ENCODE peak calls at places on chromosomes 4 and X, in five cellular contexts. E, I, G, D and S are unnamed samples. For H3K27me3, the result is how much of the 10 kb centered on the place peaks cover.

GRCh38 chrX:12372111-12372510 is 233.8 kb downstream of the FRMPD4 start:
- DNase-seq in G (no peak), E (no peak), I (no peak), D (no peak), S (no peak)

GRCh38 chrX:133417364-133417763 is 2.1 kb upstream of the GPC4 start:
- DNase-seq in I (no peak), G (no peak), D (no peak), E (no peak), S (no peak)

GRCh38 chr4:2792711-2793577 is at the start of gene SH3BP2:
- DNase-seq in E (no peak), I (peak), G (peak), D (peak), S (peak)

GRCh38 chrX:132216806-132217202 is 2.4 kb downstream of the RAP2C start:
- DNase-seq in E (no peak), G (no peak), D (peak), I (no peak), S (no peak)

GRCh38 chr4:48297447-48297846 is 27.8 kb upstream of the TEC start:
- DNase-seq in E (no peak), I (no peak), G (no peak), D (no peak), S (no peak)

GRCh38 chr4:38759077-38759789 is 23.6 kb downstream of the TLR10 start:
- DNase-seq in E (peak), I (peak), G (peak), D (peak), S (peak)

GRCh38 chrX:24334473-24334872 is 20.6 kb upstream of the SUPT20HL2 start:
- DNase-seq in G (no peak), I (no peak), D (no peak), E (no peak), S (no peak)

GRCh38 chr4:151362404-151363164 is 37.2 kb upstream of the SH3D19 start:
- DNase-seq in D (peak), G (peak), E (peak), I (peak), S (peak)

GRCh38 chrX:23118890-23119527 is 119.2 kb downstream of the DDX53 start:
- DNase-seq in E (no peak), D (no peak), I (no peak), G (no peak), S (no peak)

GRCh38 chr4:98938386-98938785 is 9.5 kb upstream of the EIF4E start:
- DNase-seq in E (no peak), I (no peak), D (no peak), G (no peak), S (no peak)

GRCh38 chr4:67082746-67083145 is 462.6 kb downstream of the CENPC start:
- DNase-seq in D (no peak), E (no peak), G (no peak), I (no peak), S (no peak)

GRCh38 chr4:38162240-38162784 is 202.1 kb downstream of the PTTG2 start:
- DNase-seq in E (no peak), D (no peak), G (peak), I (peak), S (no peak)

GRCh38 chrX:136456133-136456532 is 31.6 kb upstream of the BRS3 start:
- DNase-seq in I (no peak), G (no peak), D (no peak), E (no peak), S (no peak)

GRCh38 chr4:3699261-3699660 is 66.9 kb upstream of the ADRA2C start:
- DNase-seq in D (no peak), I (no peak), G (no peak), E (no peak), S (no peak)

GRCh38 chr4:80016506-80016905 is 56.5 kb downstream of the ANTXR2 start:
- DNase-seq in E (no peak), G (no peak), D (no peak), I (no peak), S (no peak)

GRCh38 chrX:137034508-137034872 is 695 bp upstream of the GPR101 start:
- DNase-seq in G (no peak), E (no peak), I (no peak), D (no peak), S (no peak)

GRCh38 chr4:141144207-141144606 is 10.9 kb upstream of the RNF150 start:
- DNase-seq in G (no peak), E (no peak), D (no peak), I (no peak), S (no peak)

GRCh38 chr4:8181844-8182243 is 17.2 kb upstream of the SH3TC1 start:
- DNase-seq in E (no peak), G (no peak), D (no peak), I (no peak), S (no peak)

GRCh38 chr4:114659386-114660008 is 60.9 kb downstream of the UGT8 start:
- DNase-seq in D (peak), I (peak), G (peak), E (peak), S (peak)

GRCh38 chr4:184471872-184472539 is 2.3 kb downstream of the IRF2 start:
- DNase-seq in D (peak), G (no peak), I (no peak), E (no peak), S (no peak)

GRCh38 chrX:2487366-2487765 is 13.4 kb downstream of the DHRSX start:
- DNase-seq in I (no peak), D (no peak), G (no peak), E (no peak), S (no peak)

GRCh38 chrX:153829549-153829798 is 870 bp downstream of the PDZD4 start:
- DNase-seq in I (no peak), E (no peak), D (no peak), G (no peak), S (no peak)

GRCh38 chrX:20414066-20414465 is 147.4 kb upstream of the RPS6KA3 start:
- DNase-seq in I (no peak), E (no peak), D (no peak), G (no peak), S (no peak)

GRCh38 chr4:38993683-38994082 is 38.5 kb downstream of the TMEM156 start:
- DNase-seq in D (no peak), E (no peak), G (no peak), I (no peak), S (no peak)

GRCh38 chr4:73839715-73840114 is 3.2 kb downstream of the CXCL6 start:
- DNase-seq in E (no peak), I (no peak), G (no peak), D (no peak), S (no peak)

GRCh38 chr4:123421942-123422781 is 25.6 kb downstream of the SPRY1 start:
- DNase-seq in E (no peak), G (no peak), D (peak), I (no peak), S (no peak)

GRCh38 chr4:151434183-151434860 is 25.3 kb downstream of the FHIP1A start:
- DNase-seq in G (no peak), D (no peak), E (no peak), I (no peak), S (no peak)

GRCh38 chr4:123481034-123481433 is 84.4 kb downstream of the SPRY1 start:
- DNase-seq in G (no peak), E (no peak), I (no peak), D (no peak), S (no peak)

GRCh38 chr4:128242601-128243000 is 45.0 kb downstream of the PGRMC2 start:
- DNase-seq in I (no peak), D (no peak), E (no peak), G (no peak), S (no peak)

GRCh38 chr4:8019396-8020365 is 80.0 kb upstream of the AFAP1 start:
- DNase-seq in G (no peak), I (no peak), E (no peak), D (no peak), S (no peak)

GRCh38 chrX:78182881-78183280 is 43.4 kb upstream of the TAF9B start:
- DNase-seq in G (no peak), D (no peak), I (no peak), E (no peak), S (no peak)

GRCh38 chrX:73940893-73941470 is 363.0 kb upstream of the ZCCHC13 start:
- DNase-seq in G (no peak), I (no peak), E (no peak), D (no peak), S (no peak)

GRCh38 chrX:114782925-114783324 is 199.0 kb downstream of the HTR2C start:
- DNase-seq in G (no peak), I (no peak), E (no peak), D (no peak), S (no peak)
- H3K27me3 ChIP-seq in G (under half), I (under half), E (under half), D (under half), S (under half)

GRCh38 chrX:69616520-69617203 is 749 bp downstream of the EDA start:
- DNase-seq in I (peak), G (peak), E (no peak), D (no peak), S (peak)
- H3K27me3 ChIP-seq in I (under half), G (under half), E (under half), D (under half), S (under half)

DNA sequence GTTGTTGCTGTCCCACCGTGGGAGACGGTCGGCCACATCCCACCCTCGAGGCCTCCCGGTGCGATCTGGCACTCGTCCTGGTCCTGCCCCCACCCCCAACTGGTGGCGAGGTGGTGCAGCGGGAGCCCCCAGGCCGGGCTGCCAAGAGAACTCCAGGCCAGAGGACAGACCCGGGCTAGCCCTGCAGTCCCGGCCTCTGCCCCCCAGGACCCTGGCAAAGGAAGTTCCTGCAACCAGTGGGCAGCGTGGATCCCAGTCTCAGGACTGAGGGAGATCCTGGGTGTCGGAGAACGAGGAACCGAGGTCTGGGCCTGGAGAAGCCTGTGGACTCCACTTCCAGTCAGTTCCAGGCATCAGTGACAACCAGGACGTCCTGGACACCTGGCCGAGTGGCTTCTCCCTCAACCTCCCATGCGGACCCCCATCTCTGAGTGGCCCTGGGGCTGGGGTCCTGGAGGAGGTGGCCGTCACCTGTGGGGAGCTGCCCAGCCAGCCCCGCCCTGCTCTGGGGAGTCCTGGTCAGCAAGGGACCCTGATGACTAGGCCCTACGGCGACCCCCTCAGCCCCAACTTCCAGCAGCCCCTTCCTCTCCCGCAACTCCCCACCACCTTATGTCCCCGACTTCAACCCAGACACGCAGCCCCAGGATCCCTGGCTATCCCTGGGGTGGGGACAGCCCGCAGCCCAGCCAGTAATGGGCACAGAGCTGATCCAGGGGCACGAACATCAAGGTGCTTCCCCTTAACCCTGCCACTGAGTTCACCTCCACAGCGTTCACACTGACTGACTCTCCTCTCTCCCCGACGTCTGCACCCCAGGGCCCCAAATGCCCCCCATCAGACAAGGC is 53.6 kb upstream of the NKX1-1 start:
- DNase-seq in G (peak), D (no peak), I (peak), E (no peak), S (no peak)
- H3K27me3 ChIP-seq in G (under half), D (under half), I (under half), E (under half), S (under half)

GRCh38 chr4:153112071-153112460 is 92.2 kb upstream of the TRIM2 start:
- DNase-seq in I (no peak), G (no peak), E (no peak), D (no peak), S (no peak)

GRCh38 chr4:153107246-153107645 is 97.0 kb upstream of the TRIM2 start:
- DNase-seq in I (no peak), E (no peak), G (no peak), D (no peak), S (no peak)

GRCh38 chr4:153110739-153111138 is 93.5 kb upstream of the TRIM2 start:
- DNase-seq in I (no peak), D (no peak), E (no peak), G (no peak), S (no peak)

GRCh38 chr4:153111426-153112070 is 92.7 kb upstream of the TRIM2 start:
- DNase-seq in D (no peak), G (no peak), E (no peak), I (no peak), S (no peak)

DNA sequence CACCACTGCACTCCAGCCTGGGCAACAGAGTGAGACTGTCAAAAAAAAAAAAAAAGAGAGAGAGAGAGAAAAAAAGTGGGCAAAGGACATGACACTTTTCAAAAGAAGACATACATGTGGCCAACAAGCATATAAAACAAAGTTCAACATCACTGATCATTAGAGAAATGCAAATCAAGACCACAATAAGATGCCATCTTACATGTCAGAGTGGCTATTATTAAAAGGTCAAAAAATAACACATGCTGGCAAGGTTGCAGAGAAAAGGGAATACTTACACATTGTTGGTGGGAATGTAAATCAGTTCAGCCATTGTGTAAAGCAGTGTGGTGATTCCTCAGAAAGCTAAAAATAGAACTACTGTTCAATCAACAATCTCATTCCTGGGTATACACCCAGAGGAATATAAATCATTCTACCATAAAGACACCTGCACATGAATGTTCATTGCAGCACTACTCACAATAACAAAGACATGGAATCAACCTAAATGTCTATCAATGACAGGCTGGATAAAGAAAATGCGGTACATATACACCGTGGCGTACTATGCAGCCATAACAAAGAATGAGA is 94.9 kb upstream of the TRIM2 start:
- DNase-seq in E (no peak), I (no peak), D (no peak), G (no peak), S (no peak)
- H3K27me3 ChIP-seq in E (under half), I (under half), D (under half), G (under half), S (under half)

GRCh38 chr4:1404573-1405248 is 1.5 kb downstream of the NKX1-1 start:
- DNase-seq in E (no peak), I (peak), D (no peak), G (peak), S (no peak)

GRCh38 chr4:1406416-1406945 is at the start of gene NKX1-1:
- DNase-seq in D (no peak), G (no peak), E (no peak), I (no peak), S (no peak)

GRCh38 chr4:1405636-1406415 is 416 bp downstream of the NKX1-1 start:
- DNase-seq in I (no peak), G (peak), E (no peak), D (no peak), S (no peak)

GRCh38 chr4:1403591-1404572 is 2.4 kb downstream of the NKX1-1 start:
- DNase-seq in D (no peak), G (peak), E (no peak), I (peak), S (peak)

GRCh38 chr4:1405249-1405635 is 1.0 kb downstream of the NKX1-1 start:
- DNase-seq in E (no peak), D (no peak), I (no peak), G (no peak), S (peak)
- H3K27me3 ChIP-seq in E (half or more), D (under half), I (under half), G (under half), S (half or more)

DNA sequence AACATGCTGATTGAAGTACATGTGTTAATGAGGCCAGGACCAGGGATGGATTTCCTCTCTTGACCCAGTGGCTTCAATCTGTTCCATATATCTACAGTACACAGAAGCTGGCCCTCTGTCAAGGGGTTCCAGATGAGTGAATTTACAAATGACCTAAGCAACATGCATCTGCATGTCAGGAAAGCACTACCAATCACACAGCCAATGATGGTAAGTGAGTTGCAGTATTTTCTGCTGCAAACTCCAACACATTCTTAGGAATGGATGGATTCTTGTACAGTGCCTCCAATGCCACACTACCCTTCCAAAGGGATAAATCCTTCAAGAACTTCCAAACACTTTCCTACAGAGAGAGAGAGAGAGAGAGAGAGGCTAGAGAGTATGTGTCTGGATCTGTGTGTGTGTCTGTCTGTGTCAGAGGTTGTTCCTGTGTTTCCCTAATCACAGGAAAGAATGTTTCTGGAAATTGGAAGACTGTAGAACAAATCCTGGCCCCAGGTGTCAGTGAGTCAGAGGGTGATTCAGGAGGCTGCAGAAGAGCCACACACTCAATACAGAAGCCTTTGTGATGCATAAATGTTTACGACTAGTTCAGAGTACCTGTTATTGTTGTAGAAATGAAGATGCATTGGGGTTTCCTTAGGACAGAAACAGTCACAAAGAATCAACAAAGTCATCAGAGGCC is 107.5 kb downstream of the GUCY2F start:
- DNase-seq in E (no peak), I (no peak), D (no peak), G (no peak), S (no peak)
- H3K27me3 ChIP-seq in E (under half), I (under half), D (under half), G (under half), S (under half)

GRCh38 chrX:109995155-109995554 is 7.8 kb upstream of the TMEM164 start:
- DNase-seq in E (no peak), D (no peak), I (no peak), G (no peak), S (no peak)

GRCh38 chrX:109987884-109988283 is 15.0 kb upstream of the TMEM164 start:
- DNase-seq in D (no peak), G (no peak), I (no peak), E (no peak), S (no peak)

GRCh38 chrX:109990582-109991276 is 12.2 kb upstream of the TMEM164 start:
- DNase-seq in G (no peak), I (no peak), D (peak), E (no peak), S (no peak)

GRCh38 chrX:109997786-109998452 is 5.0 kb upstream of the TMEM164 start:
- DNase-seq in E (no peak), G (no peak), I (no peak), D (no peak), S (no peak)

DNA sequence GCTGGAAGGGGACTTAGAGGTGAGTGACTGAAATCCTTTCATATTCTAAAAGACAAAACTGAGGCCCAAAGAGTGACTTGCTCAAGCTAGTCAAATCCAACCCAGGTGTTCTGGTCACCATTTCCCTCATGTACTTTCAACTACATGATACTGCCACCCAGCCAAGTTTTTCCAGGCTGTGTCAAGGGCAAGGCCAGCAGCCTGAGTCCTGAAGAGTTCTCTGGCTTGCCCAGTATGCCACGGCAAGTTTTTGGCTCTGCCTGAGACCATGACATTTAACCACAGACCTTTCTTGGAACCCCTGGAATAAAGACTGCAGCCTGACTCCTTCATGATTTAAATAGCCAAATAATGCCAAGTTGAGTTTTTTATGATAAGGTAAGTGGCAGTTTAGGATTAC is 10.7 kb upstream of the TMEM164 start:
- DNase-seq in G (peak), E (no peak), D (no peak), I (no peak), S (no peak)
- H3K27me3 ChIP-seq in G (under half), E (under half), D (under half), I (under half), S (under half)

DNA sequence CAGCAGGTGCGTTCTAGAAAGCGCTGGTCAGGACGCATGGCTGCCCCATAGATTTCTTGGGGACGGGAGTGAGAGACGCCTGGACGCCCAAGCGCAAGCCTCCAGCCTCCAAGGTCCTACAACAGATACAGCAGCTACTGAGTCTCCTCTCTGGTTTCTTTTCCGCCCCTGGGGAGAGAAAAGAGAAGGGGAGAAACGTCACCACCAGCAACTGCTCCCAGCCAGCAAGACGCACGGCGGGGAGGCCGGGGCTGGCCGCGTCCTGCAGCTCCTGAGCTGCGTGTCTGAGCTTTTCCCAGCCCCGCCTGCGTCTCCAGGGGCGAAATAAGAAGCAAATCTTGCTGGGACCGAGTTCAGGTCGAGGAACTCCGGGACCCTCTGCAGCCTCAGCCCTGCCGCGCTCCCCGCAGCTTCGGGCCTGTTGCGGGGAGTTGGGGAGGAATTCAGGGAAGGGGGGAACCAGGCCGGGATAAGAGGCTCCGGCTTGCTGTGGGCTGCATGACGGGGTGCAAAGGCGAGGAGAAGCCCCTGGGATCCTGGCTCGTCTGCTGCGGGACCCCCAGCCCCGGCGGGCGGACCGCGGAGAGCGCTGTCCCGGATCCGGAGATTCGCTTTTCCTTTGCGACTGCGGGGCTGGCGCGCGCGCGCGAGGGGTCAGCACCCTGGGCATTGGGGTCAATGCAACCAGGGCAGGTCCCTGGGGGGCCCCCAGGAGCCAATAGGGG is 6.8 kb upstream of the SHOX start:
- DNase-seq in E (no peak), D (no peak), G (no peak), I (peak), S (no peak)
- H3K27me3 ChIP-seq in E (half or more), D (under half), G (under half), I (under half), S (half or more)